ENCODE peak calls at places on chromosomes 3 and 15, in six cellular contexts. One of them, this sample, is unnamed.

GRCh38 chr3:23712656-23713559 is 92.8 kb upstream of the UBE2E1 start:
- DNase-seq in AG09309: peak
- DNase-seq in CD8-positive, alpha-beta T cell: no peak
- DNase-seq in NT2/D1: peak
- DNase-seq in choroid plexus epithelial cell: peak
- DNase-seq in tibial artery: peak
- DNase-seq in this sample: peak

GRCh38 chr3:195416795-195417194 is 26.0 kb downstream of the ACAP2 start:
- DNase-seq in NT2/D1: no peak
- DNase-seq in choroid plexus epithelial cell: no peak
- DNase-seq in CD8-positive, alpha-beta T cell: no peak
- DNase-seq in tibial artery: no peak
- DNase-seq in AG09309: no peak
- DNase-seq in this sample: no peak

GRCh38 chr3:36813320-36813719 is 49.0 kb upstream of the DCLK3 start:
- DNase-seq in NT2/D1: no peak
- DNase-seq in AG09309: no peak
- DNase-seq in choroid plexus epithelial cell: no peak
- DNase-seq in tibial artery: no peak
- DNase-seq in CD8-positive, alpha-beta T cell: no peak
- DNase-seq in this sample: no peak

GRCh38 chr3:110568246-110568645 is 503.4 kb upstream of the NECTIN3 start:
- DNase-seq in NT2/D1: no peak
- DNase-seq in AG09309: peak
- DNase-seq in choroid plexus epithelial cell: peak
- DNase-seq in CD8-positive, alpha-beta T cell: no peak
- DNase-seq in tibial artery: no peak
- DNase-seq in this sample: no peak

GRCh38 chr3:30605706-30606300 is 598 bp upstream of the TGFBR2 start:
- DNase-seq in tibial artery: no peak
- DNase-seq in choroid plexus epithelial cell: no peak
- DNase-seq in NT2/D1: no peak
- DNase-seq in AG09309: no peak
- DNase-seq in CD8-positive, alpha-beta T cell: no peak
- DNase-seq in this sample: no peak

GRCh38 chr15:68794307-68794706 is 26.4 kb downstream of the ANP32A start:
- DNase-seq in CD8-positive, alpha-beta T cell: no peak
- DNase-seq in AG09309: no peak
- DNase-seq in tibial artery: no peak
- DNase-seq in NT2/D1: no peak
- DNase-seq in choroid plexus epithelial cell: no peak
- DNase-seq in this sample: no peak

GRCh38 chr3:14518432-14518802 is 21.7 kb downstream of the GRIP2 start:
- DNase-seq in NT2/D1: no peak
- DNase-seq in choroid plexus epithelial cell: no peak
- DNase-seq in AG09309: no peak
- DNase-seq in CD8-positive, alpha-beta T cell: no peak
- DNase-seq in tibial artery: no peak
- DNase-seq in this sample: no peak

GRCh38 chr3:72938471-72939265 is 50.8 kb downstream of the GXYLT2 start:
- DNase-seq in choroid plexus epithelial cell: peak
- DNase-seq in AG09309: peak
- DNase-seq in tibial artery: peak
- DNase-seq in NT2/D1: no peak
- DNase-seq in CD8-positive, alpha-beta T cell: no peak
- DNase-seq in this sample: peak

GRCh38 chr15:101348643-101349496 is 53.8 kb upstream of the SNRPA1 start:
- DNase-seq in NT2/D1: no peak
- DNase-seq in choroid plexus epithelial cell: no peak
- DNase-seq in CD8-positive, alpha-beta T cell: no peak
- DNase-seq in tibial artery: no peak
- DNase-seq in AG09309: no peak
- DNase-seq in this sample: no peak

GRCh38 chr15:45106002-45106790 is 7.8 kb downstream of the DUOX2 start:
- DNase-seq in tibial artery: no peak
- DNase-seq in AG09309: no peak
- DNase-seq in choroid plexus epithelial cell: no peak
- DNase-seq in NT2/D1: no peak
- DNase-seq in CD8-positive, alpha-beta T cell: no peak
- DNase-seq in this sample: no peak

GRCh38 chr3:150899141-150899540 is 6.1 kb downstream of the MINDY4B start:
- DNase-seq in tibial artery: no peak
- DNase-seq in choroid plexus epithelial cell: no peak
- DNase-seq in AG09309: no peak
- DNase-seq in NT2/D1: no peak
- DNase-seq in CD8-positive, alpha-beta T cell: no peak
- DNase-seq in this sample: no peak

GRCh38 chr15:72784233-72784876 is 797 bp upstream of the ADPGK start:
- DNase-seq in tibial artery: no peak
- DNase-seq in choroid plexus epithelial cell: peak
- DNase-seq in CD8-positive, alpha-beta T cell: no peak
- DNase-seq in AG09309: peak
- DNase-seq in NT2/D1: peak
- DNase-seq in this sample: peak

GRCh38 chr3:184234224-184234623 is 4.8 kb downstream of the VWA5B2 start:
- DNase-seq in choroid plexus epithelial cell: peak
- DNase-seq in tibial artery: no peak
- DNase-seq in CD8-positive, alpha-beta T cell: no peak
- DNase-seq in NT2/D1: no peak
- DNase-seq in AG09309: peak
- DNase-seq in this sample: no peak

GRCh38 chr3:21377366-21377765 is 373.6 kb downstream of the ZNF385D start:
- DNase-seq in CD8-positive, alpha-beta T cell: no peak
- DNase-seq in choroid plexus epithelial cell: no peak
- DNase-seq in AG09309: no peak
- DNase-seq in tibial artery: no peak
- DNase-seq in NT2/D1: no peak
- DNase-seq in this sample: no peak

GRCh38 chr3:57141719-57142118 is 23.4 kb downstream of the IL17RD start:
- DNase-seq in tibial artery: no peak
- DNase-seq in choroid plexus epithelial cell: no peak
- DNase-seq in NT2/D1: no peak
- DNase-seq in CD8-positive, alpha-beta T cell: no peak
- DNase-seq in AG09309: no peak
- DNase-seq in this sample: no peak

GRCh38 chr3:5021571-5022092 is 42.4 kb downstream of the BHLHE40 start:
- DNase-seq in choroid plexus epithelial cell: peak
- DNase-seq in CD8-positive, alpha-beta T cell: no peak
- DNase-seq in tibial artery: no peak
- DNase-seq in AG09309: no peak
- DNase-seq in NT2/D1: no peak
- DNase-seq in this sample: no peak

GRCh38 chr15:70794596-70795310 is 31.4 kb upstream of the UACA start:
- DNase-seq in choroid plexus epithelial cell: peak
- DNase-seq in CD8-positive, alpha-beta T cell: no peak
- DNase-seq in AG09309: no peak
- DNase-seq in NT2/D1: no peak
- DNase-seq in tibial artery: no peak
- DNase-seq in this sample: no peak

GRCh38 chr3:514206-514605 is 317.6 kb downstream of the CHL1 start:
- DNase-seq in tibial artery: no peak
- DNase-seq in choroid plexus epithelial cell: no peak
- DNase-seq in NT2/D1: no peak
- DNase-seq in AG09309: no peak
- DNase-seq in CD8-positive, alpha-beta T cell: no peak
- DNase-seq in this sample: no peak

GRCh38 chr15:49858076-49858475 is 237.2 kb downstream of the DTWD1 start:
- DNase-seq in NT2/D1: no peak
- DNase-seq in AG09309: no peak
- DNase-seq in tibial artery: no peak
- DNase-seq in CD8-positive, alpha-beta T cell: no peak
- DNase-seq in choroid plexus epithelial cell: no peak
- DNase-seq in this sample: no peak

GRCh38 chr3:82080792-82081191 is 319.3 kb upstream of the GBE1 start:
- DNase-seq in AG09309: no peak
- DNase-seq in tibial artery: no peak
- DNase-seq in choroid plexus epithelial cell: peak
- DNase-seq in CD8-positive, alpha-beta T cell: no peak
- DNase-seq in NT2/D1: no peak
- DNase-seq in this sample: no peak

GRCh38 chr3:69290006-69290405 is 95.9 kb downstream of the FRMD4B start:
- DNase-seq in choroid plexus epithelial cell: no peak
- DNase-seq in tibial artery: no peak
- DNase-seq in CD8-positive, alpha-beta T cell: no peak
- DNase-seq in NT2/D1: no peak
- DNase-seq in AG09309: no peak
- DNase-seq in this sample: peak

GRCh38 chr3:34260266-34260990 is 462.0 kb downstream of the PDCD6IP start:
- DNase-seq in CD8-positive, alpha-beta T cell: no peak
- DNase-seq in tibial artery: peak
- DNase-seq in AG09309: peak
- DNase-seq in NT2/D1: peak
- DNase-seq in choroid plexus epithelial cell: peak
- DNase-seq in this sample: peak

DNA sequence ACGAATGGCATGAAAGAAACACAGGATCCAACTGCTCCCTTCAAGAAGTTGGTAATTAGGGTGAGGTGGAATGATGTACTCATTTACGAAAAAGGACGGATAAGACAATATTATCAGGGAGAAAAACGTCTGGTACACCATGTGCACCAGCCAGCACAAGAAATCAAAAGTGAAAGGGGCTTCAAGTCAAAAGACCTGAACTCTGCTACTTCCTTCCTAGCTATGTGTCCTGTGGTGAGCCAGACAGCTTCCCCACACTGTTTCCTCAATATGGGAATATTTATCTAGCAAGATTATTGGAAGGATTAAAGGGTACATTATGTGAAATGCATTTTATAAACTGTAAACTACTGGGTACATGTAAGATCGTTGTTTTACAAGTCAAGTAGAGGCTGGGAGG is 33.9 kb downstream of the RAB27A start:
- DNase-seq in choroid plexus epithelial cell: peak
- DNase-seq in CD8-positive, alpha-beta T cell: no peak
- DNase-seq in NT2/D1: no peak
- DNase-seq in AG09309: no peak
- DNase-seq in tibial artery: no peak
- DNase-seq in this sample: no peak
- H3K4me3 ChIP-seq in choroid plexus epithelial cell: no peak
- H3K4me3 ChIP-seq in CD8-positive, alpha-beta T cell: peak
- H3K4me3 ChIP-seq in NT2/D1: no peak
- H3K4me3 ChIP-seq in AG09309: no peak
- H3K4me3 ChIP-seq in tibial artery: no peak
- H3K4me3 ChIP-seq in this sample: peak

DNA sequence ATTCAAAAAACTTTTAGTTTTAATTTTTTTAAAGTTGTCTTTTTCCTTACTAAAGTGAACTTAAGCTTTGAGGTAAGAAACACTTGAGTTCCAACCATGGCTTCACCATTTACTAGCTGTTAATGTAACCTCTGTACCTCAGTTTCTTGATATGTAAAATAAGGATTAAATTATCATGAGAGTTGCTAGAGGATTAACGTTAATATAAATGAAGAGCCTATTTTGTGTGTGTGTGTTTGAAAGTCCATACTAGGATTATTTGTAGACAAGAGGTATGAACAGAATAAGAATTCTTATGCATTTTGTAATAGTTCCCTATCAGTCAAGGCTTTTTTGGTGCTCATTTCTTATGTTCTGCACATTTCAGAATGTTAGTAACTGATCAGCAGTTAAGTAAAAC is 93.7 kb downstream of the MME start:
- DNase-seq in NT2/D1: no peak
- DNase-seq in CD8-positive, alpha-beta T cell: no peak
- DNase-seq in AG09309: no peak
- DNase-seq in tibial artery: no peak
- DNase-seq in choroid plexus epithelial cell: no peak
- DNase-seq in this sample: no peak
- H3K4me3 ChIP-seq in NT2/D1: no peak
- H3K4me3 ChIP-seq in CD8-positive, alpha-beta T cell: no peak
- H3K4me3 ChIP-seq in AG09309: no peak
- H3K4me3 ChIP-seq in tibial artery: no peak
- H3K4me3 ChIP-seq in choroid plexus epithelial cell: no peak
- H3K4me3 ChIP-seq in this sample: no peak

GRCh38 chr3:16396202-16396601 is 117.3 kb downstream of the RFTN1 start:
- DNase-seq in NT2/D1: no peak
- DNase-seq in choroid plexus epithelial cell: no peak
- DNase-seq in CD8-positive, alpha-beta T cell: no peak
- DNase-seq in AG09309: no peak
- DNase-seq in tibial artery: no peak
- DNase-seq in this sample: no peak
- H3K4me3 ChIP-seq in NT2/D1: no peak
- H3K4me3 ChIP-seq in choroid plexus epithelial cell: no peak
- H3K4me3 ChIP-seq in CD8-positive, alpha-beta T cell: no peak
- H3K4me3 ChIP-seq in AG09309: no peak
- H3K4me3 ChIP-seq in tibial artery: no peak
- H3K4me3 ChIP-seq in this sample: no peak

DNA sequence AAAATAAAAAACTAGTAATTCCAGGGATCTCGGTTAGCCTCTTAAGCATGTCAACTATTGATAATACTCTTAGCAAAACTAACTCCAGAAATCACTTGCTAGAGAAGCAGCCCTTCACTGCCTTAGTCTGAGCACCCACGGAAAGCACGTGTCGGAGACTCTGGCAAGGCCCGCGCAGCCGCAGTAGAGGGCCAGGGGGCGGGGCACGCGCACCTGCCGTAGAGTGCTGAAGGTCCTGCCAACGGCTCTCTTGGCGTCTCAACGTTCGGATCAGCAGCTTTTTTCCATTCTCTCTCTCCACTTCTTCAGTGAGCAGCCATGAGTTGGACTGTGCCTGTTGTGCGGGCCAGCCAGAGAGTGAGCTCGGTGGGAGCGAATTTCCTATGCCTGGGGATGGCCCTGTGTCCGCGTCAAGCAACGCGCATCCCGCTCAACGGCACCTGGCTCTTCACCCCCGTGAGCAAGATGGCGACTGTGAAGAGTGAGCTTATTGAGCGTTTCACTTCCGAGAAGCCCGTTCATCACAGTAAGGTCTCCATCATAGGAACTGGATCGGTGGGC is at the start of gene LDHAL6B:
- DNase-seq in CD8-positive, alpha-beta T cell: no peak
- DNase-seq in tibial artery: no peak
- DNase-seq in choroid plexus epithelial cell: no peak
- DNase-seq in NT2/D1: no peak
- DNase-seq in AG09309: no peak
- DNase-seq in this sample: no peak
- H3K4me3 ChIP-seq in CD8-positive, alpha-beta T cell: no peak
- H3K4me3 ChIP-seq in tibial artery: no peak
- H3K4me3 ChIP-seq in choroid plexus epithelial cell: no peak
- H3K4me3 ChIP-seq in NT2/D1: no peak
- H3K4me3 ChIP-seq in AG09309: no peak
- H3K4me3 ChIP-seq in this sample: no peak

DNA sequence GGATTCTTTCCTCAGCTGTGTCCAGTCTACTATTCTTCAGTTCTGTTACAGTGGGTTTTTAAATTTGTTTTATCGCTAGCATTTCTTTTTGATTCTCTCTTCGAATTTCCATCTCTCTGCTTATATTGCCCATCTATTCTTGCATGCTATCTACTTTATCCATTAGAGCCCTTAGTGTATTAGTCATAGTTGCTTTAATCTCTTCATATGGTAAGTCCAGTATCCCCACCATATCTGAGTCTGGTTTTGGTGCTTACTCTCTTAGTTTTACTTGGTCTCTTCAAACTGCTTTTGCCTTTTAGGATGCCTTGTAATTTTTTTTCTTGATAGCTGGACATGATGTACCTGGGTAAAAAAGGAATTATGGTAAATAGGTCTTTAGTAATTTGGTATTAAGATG is 9.1 kb downstream of the TIMMDC1 start:
- DNase-seq in AG09309: no peak
- DNase-seq in choroid plexus epithelial cell: no peak
- DNase-seq in CD8-positive, alpha-beta T cell: no peak
- DNase-seq in tibial artery: no peak
- DNase-seq in NT2/D1: no peak
- DNase-seq in this sample: no peak
- H3K4me3 ChIP-seq in AG09309: no peak
- H3K4me3 ChIP-seq in choroid plexus epithelial cell: no peak
- H3K4me3 ChIP-seq in CD8-positive, alpha-beta T cell: no peak
- H3K4me3 ChIP-seq in tibial artery: no peak
- H3K4me3 ChIP-seq in NT2/D1: no peak
- H3K4me3 ChIP-seq in this sample: no peak

This sample was measured in right atrium auricular region.